ENCODE peak calls at places on chromosomes 1 and 21, in nine cellular contexts. G is right atrium auricular region, K is PC-3, L is transverse colon, D is neural progenitor cell, R is A673, B is kidney, Y is right cardiac atrium, J is HepG2. S is an unnamed sample.

GRCh38 chr1:32622806-32623694 is 27.3 kb downstream of the ZBTB8OS start:
- DNase-seq in J (no peak), K (no peak), B (no peak), G (no peak), L (no peak), Y (no peak), R (no peak), D (no peak), S (no peak)

GRCh38 chr1:43005460-43006351 is 47.0 kb upstream of the SLC2A1 start:
- DNase-seq in D (peak), K (no peak), L (no peak), G (no peak), Y (no peak), R (no peak), B (peak), J (peak), S (peak)

GRCh38 chr1:4659247-4659646 is 4.8 kb downstream of the AJAP1 start:
- DNase-seq in K (no peak), G (no peak), D (peak), L (no peak), J (no peak), Y (no peak), R (no peak), B (no peak), S (peak)

GRCh38 chr1:1434812-1435093 is 737 bp upstream of the VWA1 start:
- DNase-seq in L (no peak), B (no peak), G (no peak), J (no peak), R (no peak), K (no peak), D (no peak), Y (no peak), S (no peak)

GRCh38 chr1:93758842-93759515 is 77.3 kb upstream of the BCAR3 start:
- DNase-seq in G (peak), B (no peak), R (no peak), D (no peak), K (peak), J (peak), L (no peak), Y (peak), S (no peak)

GRCh38 chr1:116255486-116255885 is 117.6 kb upstream of the ATP1A1 start:
- DNase-seq in B (no peak), D (peak), J (no peak), G (no peak), Y (no peak), L (no peak), R (peak), K (no peak), S (peak)

GRCh38 chr1:154598871-154599635 is 8.9 kb downstream of the ADAR start:
- DNase-seq in Y (no peak), G (no peak), L (no peak), J (no peak), K (no peak), B (no peak), D (no peak), R (no peak), S (no peak)

GRCh38 chr1:82920418-82921248 is 1078.3 kb downstream of the TTLL7 start:
- DNase-seq in D (no peak), B (no peak), R (no peak), Y (no peak), J (no peak), K (no peak), L (no peak), G (no peak), S (no peak)

GRCh38 chr1:38527373-38527966 is 332.1 kb downstream of the RRAGC start:
- DNase-seq in G (no peak), J (no peak), D (no peak), L (peak), Y (no peak), B (no peak), K (peak), R (no peak), S (no peak)

GRCh38 chr1:153364766-153365678 is 7.4 kb downstream of the S100A9 start:
- DNase-seq in L (no peak), R (no peak), B (no peak), G (peak), D (no peak), K (peak), J (no peak), Y (no peak), S (no peak)

GRCh38 chr1:185293967-185294542 is 23.0 kb downstream of the IVNS1ABP start:
- DNase-seq in D (no peak), J (no peak), B (no peak), Y (no peak), R (no peak), L (no peak), K (no peak), G (no peak), S (no peak)

GRCh38 chr1:179781962-179782361 is 38.9 kb downstream of the FAM163A start:
- DNase-seq in G (peak), K (no peak), R (no peak), L (peak), Y (peak), D (no peak), B (no peak), J (no peak), S (no peak)

GRCh38 chr1:8293141-8293540 is 24.8 kb upstream of the SLC45A1 start:
- DNase-seq in J (no peak), L (peak), Y (no peak), R (no peak), K (no peak), B (no peak), G (no peak), D (no peak), S (no peak)

GRCh38 chr21:34800797-34801518 is 132.2 kb downstream of the CLIC6 start:
- DNase-seq in B (no peak), K (no peak), J (no peak), R (no peak), Y (no peak), D (no peak), L (no peak), G (no peak), S (no peak)

GRCh38 chr1:30318864-30319718 is 404.3 kb downstream of the MATN1 start:
- DNase-seq in G (peak), K (no peak), R (no peak), D (no peak), Y (no peak), L (no peak), J (no peak), B (peak), S (no peak)

GRCh38 chr1:50172299-50172698 is 63.6 kb downstream of the ELAVL4 start:
- DNase-seq in B (no peak), L (no peak), D (no peak), G (no peak), R (no peak), Y (no peak), K (no peak), J (no peak), S (no peak)
- H3K4me3 ChIP-seq in B (no peak), L (no peak), D (no peak), G (no peak), R (no peak), Y (no peak), K (no peak), J (no peak), S (no peak)

GRCh38 chr1:192133350-192133950 is 24.8 kb upstream of the RGS18 start:
- DNase-seq in B (no peak), L (no peak), R (no peak), J (no peak), Y (no peak), K (peak), G (no peak), D (no peak), S (no peak)
- H3K27ac ChIP-seq in B (no peak), L (no peak), R (peak), J (no peak), Y (no peak), K (no peak), G (no peak), D (no peak), S (no peak)

DNA sequence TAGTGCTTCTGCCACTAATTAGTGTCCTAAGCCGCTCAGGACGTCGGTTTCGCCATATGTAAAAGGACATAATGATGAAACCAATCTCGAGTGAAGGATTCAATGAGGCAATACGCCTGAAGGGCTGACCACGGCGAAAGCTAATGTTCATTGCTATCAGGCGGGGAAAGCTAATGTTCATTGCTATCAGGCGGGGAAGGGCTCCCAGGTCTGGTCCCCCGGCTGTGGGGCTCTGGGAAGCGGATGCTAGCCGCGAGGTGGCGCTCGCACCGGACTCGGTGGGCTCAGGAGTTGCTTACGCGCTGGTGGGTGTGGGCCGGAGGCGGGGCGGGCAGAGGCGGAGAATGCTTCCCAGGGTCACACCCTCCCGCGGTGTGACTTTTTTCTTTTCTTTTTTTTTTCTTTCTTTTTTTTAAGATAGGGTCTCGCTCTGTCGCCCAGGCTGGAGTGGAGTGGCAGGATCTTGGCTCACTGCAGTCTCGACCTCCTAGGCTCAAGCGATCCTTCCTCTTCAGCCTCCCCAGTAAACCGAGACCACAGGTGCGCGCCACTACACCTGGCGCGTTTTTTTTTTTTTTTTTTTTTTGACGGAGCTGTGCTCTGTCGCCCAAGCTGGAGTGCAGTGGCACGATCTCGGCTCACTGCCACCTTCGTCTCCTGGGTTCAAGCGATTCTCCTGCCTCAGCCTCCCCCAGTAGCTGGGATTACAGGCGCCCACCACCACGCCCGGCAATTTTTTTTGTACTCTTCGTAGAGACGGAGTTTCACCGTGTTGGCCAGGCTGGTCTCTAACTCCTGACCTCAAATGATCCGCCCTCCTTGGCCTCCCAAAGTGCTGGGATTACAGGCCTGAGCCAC is 1.1 kb upstream of the PEAR1 start:
- DNase-seq in G (peak), J (peak), K (peak), R (peak), B (peak), Y (peak), D (peak), L (peak), S (peak)
- H3K4me3 ChIP-seq in G (peak), J (no peak), K (peak), R (peak), B (no peak), Y (peak), D (peak), L (peak), S (peak)

GRCh38 chr1:44777969-44778635 is 2.8 kb downstream of the RPS8 start:
- DNase-seq in R (no peak), J (no peak), D (no peak), Y (no peak), K (peak), L (no peak), G (no peak), B (peak), S (no peak)

GRCh38 chr1:44777547-44777946 is 2.2 kb downstream of the RPS8 start:
- DNase-seq in K (no peak), L (no peak), D (no peak), B (peak), G (no peak), J (no peak), Y (no peak), R (no peak), S (no peak)

GRCh38 chr1:44775930-44776748 is 799 bp downstream of the RPS8 start:
- DNase-seq in B (peak), Y (peak), K (peak), J (no peak), R (no peak), L (peak), D (no peak), G (no peak), S (no peak)

GRCh38 chr1:44775078-44775929 is at the start of gene RPS8:
- DNase-seq in R (peak), L (peak), Y (peak), D (peak), J (peak), K (peak), G (peak), B (peak), S (peak)

GRCh38 chr1:44776749-44777068 is 1.4 kb downstream of the RPS8 start:
- DNase-seq in Y (no peak), J (no peak), L (no peak), R (no peak), D (no peak), B (no peak), K (no peak), G (no peak), S (no peak)
- H3K27ac ChIP-seq in Y (peak), J (peak), L (peak), R (peak), D (peak), B (no peak), K (peak), G (peak), S (no peak)

GRCh38 chr1:39689214-39689613 is 2.0 kb downstream of the HPCAL4 start:
- DNase-seq in J (no peak), D (no peak), Y (no peak), G (no peak), R (no peak), K (no peak), B (no peak), L (no peak), S (no peak)
- H3K4me3 ChIP-seq in J (no peak), D (no peak), Y (no peak), G (no peak), R (no peak), K (no peak), B (no peak), L (no peak), S (no peak)

DNA sequence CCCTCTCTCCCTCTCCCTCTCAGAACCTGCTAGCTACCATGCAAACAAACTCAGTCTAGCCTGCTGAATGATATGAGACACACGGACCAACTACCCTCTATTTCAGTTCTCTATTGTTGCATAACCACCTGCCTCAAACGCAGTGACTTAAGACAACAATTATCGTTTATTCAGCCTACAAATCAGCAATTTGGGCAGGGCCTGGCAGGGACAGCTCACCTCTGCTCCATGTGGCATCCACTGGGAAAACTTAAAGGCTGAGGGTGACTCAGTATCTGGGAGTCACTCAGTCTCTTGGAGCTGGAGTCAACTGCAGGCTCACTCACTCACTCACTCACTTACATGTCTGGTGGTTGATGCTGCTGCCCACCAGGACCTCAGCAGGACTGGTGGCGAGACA is 121.3 kb downstream of the SEC16B start:
- DNase-seq in Y (no peak), B (no peak), D (no peak), L (no peak), R (no peak), K (peak), J (no peak), G (no peak), S (no peak)
- H3K27ac ChIP-seq in Y (no peak), B (no peak), D (no peak), L (no peak), R (no peak), K (no peak), J (no peak), G (no peak), S (no peak)

DNA sequence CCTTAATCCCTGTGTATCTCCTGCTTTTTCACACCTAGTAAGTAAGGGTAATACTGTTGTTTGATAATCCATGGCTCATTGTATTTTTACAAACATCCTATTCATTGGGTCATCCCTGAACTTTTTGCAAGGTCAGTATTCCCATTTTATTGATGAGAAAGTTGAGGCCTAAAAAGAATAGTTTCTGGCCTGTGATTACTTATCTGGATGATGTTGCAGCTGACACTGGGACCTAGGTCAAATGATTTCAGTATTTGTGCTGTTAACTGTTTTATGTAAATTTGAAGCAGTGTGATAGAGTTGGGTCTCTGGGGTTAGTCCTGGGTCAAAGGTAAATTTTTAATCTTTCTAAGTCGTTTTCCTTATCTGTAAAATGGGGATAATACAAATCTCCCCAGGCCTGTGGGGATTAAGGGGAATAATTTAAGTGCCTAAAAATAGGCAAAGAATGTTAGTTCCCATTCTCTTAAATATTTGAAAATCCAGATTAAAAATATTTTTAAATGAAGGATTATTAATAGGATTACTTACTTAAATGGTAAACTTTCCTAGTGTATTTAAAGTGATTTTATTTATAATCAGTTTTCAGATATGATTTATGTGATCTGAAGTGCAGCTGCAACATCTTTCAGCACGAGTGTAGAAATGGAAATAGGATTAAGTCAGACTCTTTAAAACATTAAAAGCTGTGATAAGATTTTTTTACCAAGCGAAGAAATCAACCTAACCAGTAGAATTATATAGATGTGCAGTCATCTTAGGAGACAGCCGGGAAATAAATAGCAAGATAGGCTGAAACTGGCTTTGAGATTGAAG is 4.3 kb downstream of the PPP2R5A start:
- DNase-seq in L (no peak), B (no peak), D (no peak), K (no peak), G (no peak), Y (no peak), R (no peak), J (no peak), S (no peak)
- H3K4me3 ChIP-seq in L (no peak), B (peak), D (no peak), K (no peak), G (no peak), Y (peak), R (no peak), J (peak), S (no peak)

GRCh38 chr1:184022651-184023050 is 14.9 kb downstream of the COLGALT2 start:
- DNase-seq in R (peak), G (no peak), Y (peak), K (no peak), B (no peak), J (no peak), D (no peak), L (no peak), S (no peak)

GRCh38 chr1:184021666-184022198 is 15.8 kb downstream of the COLGALT2 start:
- DNase-seq in L (no peak), Y (no peak), J (no peak), R (peak), G (no peak), B (no peak), D (no peak), K (no peak), S (no peak)

GRCh38 chr1:184023133-184023532 is 14.4 kb downstream of the COLGALT2 start:
- DNase-seq in Y (no peak), D (no peak), R (peak), K (no peak), G (no peak), B (no peak), L (no peak), J (no peak), S (no peak)

GRCh38 chr1:184027751-184028682 is 9.5 kb downstream of the COLGALT2 start:
- DNase-seq in R (peak), L (no peak), B (no peak), K (no peak), J (no peak), Y (no peak), G (no peak), D (no peak), S (no peak)

GRCh38 chr1:184025242-184025675 is 12.3 kb downstream of the COLGALT2 start:
- DNase-seq in J (peak), R (peak), K (peak), Y (peak), B (no peak), D (peak), G (no peak), L (no peak), S (peak)
- H3K27ac ChIP-seq in J (no peak), R (peak), K (no peak), Y (no peak), B (no peak), D (no peak), G (peak), L (no peak), S (peak)

GRCh38 chr1:27937524-27937836 is 2.7 kb downstream of the SMPDL3B start:
- DNase-seq in D (no peak), Y (no peak), R (no peak), J (no peak), L (no peak), K (no peak), G (no peak), B (peak), S (no peak)

GRCh38 chr1:27935721-27936120 is 921 bp downstream of the SMPDL3B start:
- DNase-seq in L (no peak), R (no peak), J (no peak), Y (no peak), D (no peak), K (no peak), G (no peak), B (peak), S (no peak)

GRCh38 chr1:27938488-27938887 is 3.7 kb downstream of the SMPDL3B start:
- DNase-seq in R (no peak), D (no peak), J (no peak), B (no peak), Y (no peak), K (no peak), G (no peak), L (no peak), S (no peak)

GRCh38 chr1:27936370-27936769 is 1.6 kb downstream of the SMPDL3B start:
- DNase-seq in L (no peak), B (peak), Y (no peak), R (no peak), J (no peak), D (no peak), G (no peak), K (no peak), S (no peak)

GRCh38 chr1:27934818-27935549 is at the start of gene SMPDL3B:
- DNase-seq in Y (no peak), D (peak), L (peak), R (no peak), B (peak), J (no peak), G (no peak), K (peak), S (peak)
- H3K4me3 ChIP-seq in Y (no peak), D (peak), L (peak), R (peak), B (peak), J (peak), G (no peak), K (peak), S (peak)